ENCODE peak calls at places on chromosomes 11 and 22, in nine cellular contexts. One of them, this sample, is unnamed.
A peak's percentile ranks its signal among the peaks of the same experiment; 100 is the strongest.

GRCh38 chr11:75273331-75273988 is 32.9 kb downstream of the TPBGL start:
- DNase-seq in LoVo: no peak
- DNase-seq in stimulated activated CD4-positive, alpha-beta T cell treated with anti-CD3 and anti-CD28 coated beads, Interleukin-15, amount 100 ng/mL, for 24 hours: peak; percentile 0
- DNase-seq in NB4: no peak
- DNase-seq in IMR-90: no peak
- DNase-seq in AML-193: no peak
- DNase-seq in body of pancreas: no peak
- DNase-seq in type B pancreatic cell: no peak
- DNase-seq in ACHN: no peak
- DNase-seq in this sample: no peak

GRCh38 chr11:61522881-61523280 is 14.3 kb downstream of the LRRC10B start:
- DNase-seq in LoVo: no peak
- DNase-seq in stimulated activated CD4-positive, alpha-beta T cell treated with anti-CD3 and anti-CD28 coated beads, Interleukin-15, amount 100 ng/mL, for 24 hours: no peak
- DNase-seq in body of pancreas: no peak
- DNase-seq in AML-193: no peak
- DNase-seq in NB4: no peak
- DNase-seq in type B pancreatic cell: no peak
- DNase-seq in ACHN: no peak
- DNase-seq in IMR-90: no peak
- DNase-seq in this sample: no peak

GRCh38 chr11:818396-819128 is at the start of gene PNPLA2:
- DNase-seq in stimulated activated CD4-positive, alpha-beta T cell treated with anti-CD3 and anti-CD28 coated beads, Interleukin-15, amount 100 ng/mL, for 24 hours: no peak
- DNase-seq in IMR-90: no peak
- DNase-seq in AML-193: no peak
- DNase-seq in ACHN: peak; percentile 85
- DNase-seq in LoVo: no peak
- DNase-seq in NB4: no peak
- DNase-seq in type B pancreatic cell: no peak
- DNase-seq in body of pancreas: peak; percentile 78
- DNase-seq in this sample: peak; percentile 75

GRCh38 chr11:97909544-97910394 is 1111.0 kb upstream of the CNTN5 start:
- DNase-seq in stimulated activated CD4-positive, alpha-beta T cell treated with anti-CD3 and anti-CD28 coated beads, Interleukin-15, amount 100 ng/mL, for 24 hours: no peak
- DNase-seq in ACHN: no peak
- DNase-seq in NB4: no peak
- DNase-seq in AML-193: no peak
- DNase-seq in body of pancreas: no peak
- DNase-seq in type B pancreatic cell: no peak
- DNase-seq in IMR-90: peak; percentile 57
- DNase-seq in LoVo: no peak
- DNase-seq in this sample: no peak

GRCh38 chr22:30609260-30610185 is 2.5 kb downstream of the TCN2 start:
- DNase-seq in body of pancreas: peak; percentile 65
- DNase-seq in ACHN: peak; percentile 80
- DNase-seq in NB4: peak; percentile 93
- DNase-seq in AML-193: peak; percentile 66
- DNase-seq in LoVo: peak; percentile 88
- DNase-seq in IMR-90: peak; percentile 86
- DNase-seq in stimulated activated CD4-positive, alpha-beta T cell treated with anti-CD3 and anti-CD28 coated beads, Interleukin-15, amount 100 ng/mL, for 24 hours: peak; percentile 39
- DNase-seq in type B pancreatic cell: no peak
- DNase-seq in this sample: peak; percentile 82

GRCh38 chr11:133366088-133366487 is 166.2 kb downstream of the OPCML start:
- DNase-seq in AML-193: no peak
- DNase-seq in body of pancreas: no peak
- DNase-seq in ACHN: no peak
- DNase-seq in LoVo: no peak
- DNase-seq in stimulated activated CD4-positive, alpha-beta T cell treated with anti-CD3 and anti-CD28 coated beads, Interleukin-15, amount 100 ng/mL, for 24 hours: no peak
- DNase-seq in IMR-90: no peak
- DNase-seq in NB4: no peak
- DNase-seq in type B pancreatic cell: no peak
- DNase-seq in this sample: no peak

GRCh38 chr11:68978931-68979591 is 1.7 kb downstream of the MRGPRD start:
- DNase-seq in type B pancreatic cell: peak; percentile 61
- DNase-seq in stimulated activated CD4-positive, alpha-beta T cell treated with anti-CD3 and anti-CD28 coated beads, Interleukin-15, amount 100 ng/mL, for 24 hours: no peak
- DNase-seq in NB4: no peak
- DNase-seq in ACHN: no peak
- DNase-seq in AML-193: no peak
- DNase-seq in IMR-90: no peak
- DNase-seq in body of pancreas: no peak
- DNase-seq in LoVo: no peak
- DNase-seq in this sample: peak; percentile 1

GRCh38 chr11:77821349-77821851 is 456 bp downstream of the AAMDC start:
- DNase-seq in type B pancreatic cell: no peak
- DNase-seq in LoVo: peak; percentile 10
- DNase-seq in IMR-90: peak; percentile 40
- DNase-seq in ACHN: peak; percentile 27
- DNase-seq in stimulated activated CD4-positive, alpha-beta T cell treated with anti-CD3 and anti-CD28 coated beads, Interleukin-15, amount 100 ng/mL, for 24 hours: peak; percentile 23
- DNase-seq in NB4: peak; percentile 44
- DNase-seq in AML-193: no peak
- DNase-seq in body of pancreas: peak; percentile 8
- DNase-seq in this sample: peak; percentile 27

GRCh38 chr22:24584871-24585411 is 7.9 kb downstream of the LRRC75B start:
- DNase-seq in body of pancreas: no peak
- DNase-seq in stimulated activated CD4-positive, alpha-beta T cell treated with anti-CD3 and anti-CD28 coated beads, Interleukin-15, amount 100 ng/mL, for 24 hours: no peak
- DNase-seq in LoVo: no peak
- DNase-seq in NB4: no peak
- DNase-seq in IMR-90: no peak
- DNase-seq in type B pancreatic cell: no peak
- DNase-seq in ACHN: no peak
- DNase-seq in AML-193: no peak
- DNase-seq in this sample: no peak

GRCh38 chr11:62680825-62681240 is 2.0 kb upstream of the UBXN1 start:
- DNase-seq in AML-193: peak; percentile 71
- DNase-seq in IMR-90: peak; percentile 87
- DNase-seq in body of pancreas: peak; percentile 76
- DNase-seq in NB4: peak; percentile 88
- DNase-seq in ACHN: peak; percentile 74
- DNase-seq in stimulated activated CD4-positive, alpha-beta T cell treated with anti-CD3 and anti-CD28 coated beads, Interleukin-15, amount 100 ng/mL, for 24 hours: peak; percentile 43
- DNase-seq in LoVo: peak; percentile 64
- DNase-seq in type B pancreatic cell: no peak
- DNase-seq in this sample: peak; percentile 53

GRCh38 chr11:2305862-2306823 is 4.3 kb downstream of the TSPAN32 start:
- DNase-seq in stimulated activated CD4-positive, alpha-beta T cell treated with anti-CD3 and anti-CD28 coated beads, Interleukin-15, amount 100 ng/mL, for 24 hours: no peak
- DNase-seq in IMR-90: peak; percentile 85
- DNase-seq in NB4: peak; percentile 51
- DNase-seq in LoVo: no peak
- DNase-seq in AML-193: no peak
- DNase-seq in body of pancreas: peak; percentile 32
- DNase-seq in type B pancreatic cell: peak; percentile 74
- DNase-seq in ACHN: no peak
- DNase-seq in this sample: peak; percentile 73

GRCh38 chr11:125110996-125111340 is 458 bp downstream of the TMEM218 start:
- DNase-seq in stimulated activated CD4-positive, alpha-beta T cell treated with anti-CD3 and anti-CD28 coated beads, Interleukin-15, amount 100 ng/mL, for 24 hours: peak; percentile 13
- DNase-seq in ACHN: peak; percentile 8
- DNase-seq in LoVo: no peak
- DNase-seq in IMR-90: no peak
- DNase-seq in NB4: no peak
- DNase-seq in type B pancreatic cell: no peak
- DNase-seq in body of pancreas: no peak
- DNase-seq in AML-193: no peak
- DNase-seq in this sample: peak; percentile 11

GRCh38 chr22:25700996-25701815 is 40.8 kb upstream of the MYO18B start:
- DNase-seq in AML-193: no peak
- DNase-seq in LoVo: no peak
- DNase-seq in ACHN: no peak
- DNase-seq in NB4: no peak
- DNase-seq in type B pancreatic cell: no peak
- DNase-seq in stimulated activated CD4-positive, alpha-beta T cell treated with anti-CD3 and anti-CD28 coated beads, Interleukin-15, amount 100 ng/mL, for 24 hours: no peak
- DNase-seq in body of pancreas: peak; percentile 13
- DNase-seq in IMR-90: peak; percentile 22
- DNase-seq in this sample: no peak

GRCh38 chr22:36197601-36198146 is 3.9 kb downstream of the APOL4 start:
- DNase-seq in body of pancreas: no peak
- DNase-seq in NB4: peak; percentile 75
- DNase-seq in type B pancreatic cell: no peak
- DNase-seq in IMR-90: no peak
- DNase-seq in stimulated activated CD4-positive, alpha-beta T cell treated with anti-CD3 and anti-CD28 coated beads, Interleukin-15, amount 100 ng/mL, for 24 hours: peak; percentile 16
- DNase-seq in ACHN: no peak
- DNase-seq in AML-193: no peak
- DNase-seq in LoVo: no peak
- DNase-seq in this sample: no peak

GRCh38 chr22:44732017-44732561 is 20.3 kb upstream of the ARHGAP8 start:
- DNase-seq in stimulated activated CD4-positive, alpha-beta T cell treated with anti-CD3 and anti-CD28 coated beads, Interleukin-15, amount 100 ng/mL, for 24 hours: no peak
- DNase-seq in type B pancreatic cell: no peak
- DNase-seq in ACHN: no peak
- DNase-seq in NB4: no peak
- DNase-seq in body of pancreas: no peak
- DNase-seq in LoVo: no peak
- DNase-seq in IMR-90: no peak
- DNase-seq in AML-193: no peak
- DNase-seq in this sample: no peak

GRCh38 chr11:113723706-113724246 is 17.7 kb upstream of the TMPRSS5 start:
- DNase-seq in LoVo: no peak
- DNase-seq in type B pancreatic cell: no peak
- DNase-seq in NB4: no peak
- DNase-seq in ACHN: no peak
- DNase-seq in IMR-90: no peak
- DNase-seq in stimulated activated CD4-positive, alpha-beta T cell treated with anti-CD3 and anti-CD28 coated beads, Interleukin-15, amount 100 ng/mL, for 24 hours: no peak
- DNase-seq in body of pancreas: no peak
- DNase-seq in AML-193: no peak
- DNase-seq in this sample: no peak

GRCh38 chr11:66371627-66372415 is at the start of gene SLC29A2:
- DNase-seq in stimulated activated CD4-positive, alpha-beta T cell treated with anti-CD3 and anti-CD28 coated beads, Interleukin-15, amount 100 ng/mL, for 24 hours: peak; percentile 88
- DNase-seq in AML-193: no peak
- DNase-seq in ACHN: peak; percentile 76
- DNase-seq in type B pancreatic cell: peak; percentile 90
- DNase-seq in LoVo: peak; percentile 88
- DNase-seq in NB4: peak; percentile 94
- DNase-seq in IMR-90: no peak
- DNase-seq in body of pancreas: peak; percentile 88
- DNase-seq in this sample: peak; percentile 88

GRCh38 chr22:35697142-35697541 is 20.5 kb upstream of the APOL5 start:
- DNase-seq in stimulated activated CD4-positive, alpha-beta T cell treated with anti-CD3 and anti-CD28 coated beads, Interleukin-15, amount 100 ng/mL, for 24 hours: peak; percentile 16
- DNase-seq in AML-193: no peak
- DNase-seq in ACHN: no peak
- DNase-seq in NB4: no peak
- DNase-seq in IMR-90: no peak
- DNase-seq in type B pancreatic cell: no peak
- DNase-seq in body of pancreas: no peak
- DNase-seq in LoVo: no peak
- DNase-seq in this sample: no peak

GRCh38 chr11:72584293-72584921 is 89.8 kb downstream of the PDE2A start:
- DNase-seq in LoVo: no peak
- DNase-seq in AML-193: no peak
- DNase-seq in ACHN: no peak
- DNase-seq in stimulated activated CD4-positive, alpha-beta T cell treated with anti-CD3 and anti-CD28 coated beads, Interleukin-15, amount 100 ng/mL, for 24 hours: peak; percentile 72
- DNase-seq in NB4: no peak
- DNase-seq in body of pancreas: peak; percentile 79
- DNase-seq in type B pancreatic cell: no peak
- DNase-seq in IMR-90: peak; percentile 18
- DNase-seq in this sample: peak; percentile 60

This sample was measured in transverse colon.